ENCODE peak calls at places on chromosome 14, in ten cellular contexts. H is naive thymus-derived CD8-positive, alpha-beta T cell; Q is HuH-7; S is NCI-H1930; C is stimulated activated CD8-positive, alpha-beta memory T cell treated with anti-CD3 and anti-CD28 coated beads, Interleukin-4, amount 100 ng/mL, for 24 hours; F is activated naive CD4-positive, alpha-beta T cell; O is stromal cell of bone marrow; A is NCI-H510A; N is nephron progenitor cell; U is neuronal stem cell. B is an unnamed sample.

GRCh38 chr14:106586098-106586704 is 1059.8 kb downstream of the TMEM121 start:
- DNase-seq in H (peak), Q (peak), S (peak), C (peak), F (peak), O (no peak), A (no peak), N (no peak), U (no peak), B (peak)

GRCh38 chr14:105480807-105481801 is 5.6 kb upstream of the CRIP1 start:
- DNase-seq in H (peak), Q (peak), S (peak), C (peak), F (peak), O (peak), A (peak), N (peak), U (peak), B (peak)

GRCh38 chr14:102140027-102140749 is 491 bp downstream of the WDR20 start:
- DNase-seq in H (peak), Q (peak), S (no peak), C (peak), F (no peak), O (no peak), A (no peak), N (peak), U (peak), B (peak)

GRCh38 chr14:106665814-106666213 is 1139.4 kb downstream of the TMEM121 start:
- DNase-seq in H (no peak), Q (no peak), S (no peak), C (peak), F (no peak), O (no peak), A (no peak), N (no peak), U (no peak), B (no peak)

GRCh38 chr14:93676416-93676958 is 111.8 kb downstream of the PRIMA1 start:
- DNase-seq in H (no peak), Q (no peak), S (no peak), C (no peak), F (no peak), O (no peak), A (no peak), N (no peak), U (no peak), B (no peak)

GRCh38 chr14:54211562-54212308 is 185.1 kb upstream of the CDKN3 start:
- DNase-seq in H (no peak), Q (no peak), S (no peak), C (no peak), F (no peak), O (peak), A (no peak), N (no peak), U (no peak), B (no peak)

GRCh38 chr14:39050389-39050788 is 52.6 kb downstream of the SEC23A start:
- DNase-seq in H (no peak), Q (no peak), S (no peak), C (no peak), F (no peak), O (peak), A (no peak), N (no peak), U (no peak), B (no peak)

GRCh38 chr14:71415404-71415690 is 508.1 kb downstream of the PCNX1 start:
- DNase-seq in H (no peak), Q (no peak), S (no peak), C (no peak), F (no peak), O (no peak), A (no peak), N (no peak), U (no peak), B (no peak)

GRCh38 chr14:92544051-92544730 is 30.6 kb downstream of the RIN3 start:
- DNase-seq in H (no peak), Q (no peak), S (no peak), C (no peak), F (no peak), O (no peak), A (no peak), N (no peak), U (no peak), B (no peak)

GRCh38 chr14:94145902-94146527 is 16.6 kb upstream of the IFI27L2 start:
- DNase-seq in H (no peak), Q (no peak), S (no peak), C (no peak), F (no peak), O (no peak), A (peak), N (no peak), U (no peak), B (no peak)

GRCh38 chr14:76775159-76775694 is 14.0 kb downstream of the VASH1 start:
- DNase-seq in H (no peak), Q (no peak), S (no peak), C (no peak), F (no peak), O (no peak), A (no peak), N (no peak), U (no peak), B (no peak)

GRCh38 chr14:61145903-61146411 is 135.2 kb downstream of the TMEM30B start:
- DNase-seq in H (no peak), Q (no peak), S (no peak), C (no peak), F (no peak), O (peak), A (no peak), N (no peak), U (no peak), B (no peak)

B was measured in stimulated activated effector memory CD8-positive, alpha-beta T cell treated with anti-CD3 and anti-CD28 coated beads, Interleukin-12 subunit alpha, Interleukin-12 subunit beta, amount 100 ng/mL, for 72 hours.